ENCODE peak calls at places on chromosome 13, in eight cellular contexts. One of them, this sample, is unnamed.
A peak's percentile ranks its signal among the peaks of the same experiment; 100 is the strongest.

GRCh38 chr13:44188257-44188656 is 185.4 kb upstream of the SERP2 start:
- DNase-seq in dorsolateral prefrontal cortex: no peak
- DNase-seq in mesendoderm: peak; percentile 29
- DNase-seq in colonic mucosa: no peak
- DNase-seq in adrenal gland: no peak
- DNase-seq in CD4-positive, alpha-beta T cell: no peak
- DNase-seq in hepatocyte: no peak
- DNase-seq in RWPE1: peak; percentile 92
- DNase-seq in this sample: peak; percentile 59

GRCh38 chr13:29505950-29506349 is 89.5 kb downstream of the SLC7A1 start:
- DNase-seq in dorsolateral prefrontal cortex: no peak
- DNase-seq in mesendoderm: no peak
- DNase-seq in colonic mucosa: no peak
- DNase-seq in adrenal gland: no peak
- DNase-seq in CD4-positive, alpha-beta T cell: no peak
- DNase-seq in hepatocyte: no peak
- DNase-seq in RWPE1: no peak
- DNase-seq in this sample: no peak

GRCh38 chr13:112814905-112815585 is 125.2 kb downstream of the ATP11A start:
- DNase-seq in dorsolateral prefrontal cortex: no peak
- DNase-seq in mesendoderm: no peak
- DNase-seq in colonic mucosa: no peak
- DNase-seq in adrenal gland: peak; percentile 92
- DNase-seq in CD4-positive, alpha-beta T cell: no peak
- DNase-seq in hepatocyte: no peak
- DNase-seq in RWPE1: no peak
- DNase-seq in this sample: peak; percentile 12

GRCh38 chr13:21668665-21669599 is 1.9 kb upstream of the FGF9 start:
- DNase-seq in dorsolateral prefrontal cortex: no peak
- DNase-seq in mesendoderm: peak; percentile 55
- DNase-seq in colonic mucosa: peak; percentile 51
- DNase-seq in adrenal gland: peak; percentile 79
- DNase-seq in CD4-positive, alpha-beta T cell: no peak
- DNase-seq in hepatocyte: peak; percentile 60
- DNase-seq in RWPE1: no peak
- DNase-seq in this sample: peak; percentile 7

GRCh38 chr13:22169473-22169872 is 498.6 kb downstream of the FGF9 start:
- DNase-seq in dorsolateral prefrontal cortex: no peak
- DNase-seq in mesendoderm: peak; percentile 84
- DNase-seq in colonic mucosa: no peak
- DNase-seq in adrenal gland: no peak
- DNase-seq in CD4-positive, alpha-beta T cell: no peak
- DNase-seq in hepatocyte: no peak
- DNase-seq in RWPE1: no peak
- DNase-seq in this sample: no peak

GRCh38 chr13:33280923-33281322 is 4.6 kb downstream of the STARD13 start:
- DNase-seq in dorsolateral prefrontal cortex: no peak
- DNase-seq in mesendoderm: no peak
- DNase-seq in colonic mucosa: no peak
- DNase-seq in adrenal gland: no peak
- DNase-seq in CD4-positive, alpha-beta T cell: no peak
- DNase-seq in hepatocyte: no peak
- DNase-seq in RWPE1: no peak
- DNase-seq in this sample: no peak

GRCh38 chr13:46374710-46375109 is 12.3 kb downstream of the RUBCNL start:
- DNase-seq in dorsolateral prefrontal cortex: no peak
- DNase-seq in mesendoderm: no peak
- DNase-seq in colonic mucosa: no peak
- DNase-seq in adrenal gland: no peak
- DNase-seq in CD4-positive, alpha-beta T cell: no peak
- DNase-seq in hepatocyte: no peak
- DNase-seq in RWPE1: no peak
- DNase-seq in this sample: no peak

GRCh38 chr13:106967391-106967790 is 399.5 kb upstream of the ARGLU1 start:
- DNase-seq in dorsolateral prefrontal cortex: no peak
- DNase-seq in mesendoderm: no peak
- DNase-seq in colonic mucosa: no peak
- DNase-seq in adrenal gland: no peak
- DNase-seq in CD4-positive, alpha-beta T cell: no peak
- DNase-seq in hepatocyte: no peak
- DNase-seq in RWPE1: no peak
- DNase-seq in this sample: no peak

GRCh38 chr13:99968521-99969367 is 2.8 kb downstream of the ZIC5 start:
- DNase-seq in dorsolateral prefrontal cortex: no peak
- DNase-seq in mesendoderm: peak; percentile 79
- DNase-seq in colonic mucosa: peak; percentile 58
- DNase-seq in adrenal gland: no peak
- DNase-seq in CD4-positive, alpha-beta T cell: no peak
- DNase-seq in hepatocyte: no peak
- DNase-seq in RWPE1: no peak
- DNase-seq in this sample: no peak

GRCh38 chr13:51246005-51246404 is 23.8 kb downstream of the FAM124A start:
- DNase-seq in dorsolateral prefrontal cortex: no peak
- DNase-seq in mesendoderm: no peak
- DNase-seq in colonic mucosa: no peak
- DNase-seq in adrenal gland: no peak
- DNase-seq in CD4-positive, alpha-beta T cell: no peak
- DNase-seq in hepatocyte: no peak
- DNase-seq in RWPE1: no peak
- DNase-seq in this sample: no peak

GRCh38 chr13:32390484-32390883 is 37.4 kb downstream of the N4BP2L1 start:
- DNase-seq in dorsolateral prefrontal cortex: no peak
- DNase-seq in mesendoderm: no peak
- DNase-seq in colonic mucosa: no peak
- DNase-seq in adrenal gland: no peak
- DNase-seq in CD4-positive, alpha-beta T cell: no peak
- DNase-seq in hepatocyte: no peak
- DNase-seq in RWPE1: no peak
- DNase-seq in this sample: no peak

GRCh38 chr13:52348081-52348480 is 57.9 kb downstream of the THSD1 start:
- DNase-seq in dorsolateral prefrontal cortex: no peak
- DNase-seq in mesendoderm: no peak
- DNase-seq in colonic mucosa: no peak
- DNase-seq in adrenal gland: no peak
- DNase-seq in CD4-positive, alpha-beta T cell: no peak
- DNase-seq in hepatocyte: no peak
- DNase-seq in RWPE1: peak; percentile 27
- DNase-seq in this sample: peak; percentile 82

GRCh38 chr13:40336228-40337221 is 329.9 kb downstream of the FOXO1 start:
- DNase-seq in dorsolateral prefrontal cortex: no peak
- DNase-seq in mesendoderm: no peak
- DNase-seq in colonic mucosa: peak; percentile 17
- DNase-seq in adrenal gland: no peak
- DNase-seq in CD4-positive, alpha-beta T cell: no peak
- DNase-seq in hepatocyte: peak; percentile 58
- DNase-seq in RWPE1: no peak
- DNase-seq in this sample: no peak

DNA sequence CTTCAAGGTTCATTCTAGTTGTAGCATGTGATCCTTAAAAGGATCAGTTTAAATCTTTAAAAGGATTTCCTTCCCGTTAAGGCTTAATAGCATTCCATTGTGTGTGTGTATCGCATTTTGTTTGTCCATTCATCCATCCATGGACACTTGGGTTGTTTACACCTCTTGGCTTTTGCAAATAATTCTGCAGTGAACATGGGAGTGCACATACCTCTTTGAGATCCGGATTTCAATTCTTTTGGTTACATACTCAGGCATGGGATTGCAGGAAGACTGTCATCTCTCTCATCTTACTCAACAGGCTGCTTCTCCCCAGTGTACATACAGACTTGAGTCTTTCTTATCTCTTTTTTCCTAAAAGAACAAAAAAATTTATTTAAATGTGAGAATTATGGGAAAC is 1.2 kb downstream of the RNF113B start:
- DNase-seq in dorsolateral prefrontal cortex: no peak
- DNase-seq in mesendoderm: no peak
- DNase-seq in colonic mucosa: no peak
- DNase-seq in adrenal gland: no peak
- DNase-seq in CD4-positive, alpha-beta T cell: no peak
- DNase-seq in hepatocyte: no peak
- DNase-seq in RWPE1: no peak
- DNase-seq in this sample: no peak
- H3K27ac ChIP-seq in dorsolateral prefrontal cortex: no peak overlapping the region
- H3K27ac ChIP-seq in mesendoderm: no peak overlapping the region
- H3K27ac ChIP-seq in colonic mucosa: no peak overlapping the region
- H3K27ac ChIP-seq in adrenal gland: no peak overlapping the region
- H3K27ac ChIP-seq in CD4-positive, alpha-beta T cell: no peak overlapping the region
- H3K27ac ChIP-seq in hepatocyte: no peak overlapping the region
- H3K27ac ChIP-seq in RWPE1: no peak overlapping the region
- H3K27ac ChIP-seq in this sample: no peak overlapping the region

GRCh38 chr13:110873639-110874507 is 41.0 kb downstream of the ANKRD10 start:
- DNase-seq in dorsolateral prefrontal cortex: no peak
- DNase-seq in mesendoderm: no peak
- DNase-seq in colonic mucosa: no peak
- DNase-seq in adrenal gland: no peak
- DNase-seq in CD4-positive, alpha-beta T cell: no peak
- DNase-seq in hepatocyte: no peak
- DNase-seq in RWPE1: no peak
- DNase-seq in this sample: no peak

GRCh38 chr13:110872768-110873638 is 41.9 kb downstream of the ANKRD10 start:
- DNase-seq in dorsolateral prefrontal cortex: no peak
- DNase-seq in mesendoderm: no peak
- DNase-seq in colonic mucosa: no peak
- DNase-seq in adrenal gland: no peak
- DNase-seq in CD4-positive, alpha-beta T cell: no peak
- DNase-seq in hepatocyte: no peak
- DNase-seq in RWPE1: no peak
- DNase-seq in this sample: no peak

GRCh38 chr13:110869805-110870706 is 44.8 kb downstream of the ANKRD10 start:
- DNase-seq in dorsolateral prefrontal cortex: peak; percentile 69
- DNase-seq in mesendoderm: peak; percentile 89
- DNase-seq in colonic mucosa: peak; percentile 79
- DNase-seq in adrenal gland: peak; percentile 99
- DNase-seq in CD4-positive, alpha-beta T cell: no peak
- DNase-seq in hepatocyte: peak; percentile 91
- DNase-seq in RWPE1: peak; percentile 96
- DNase-seq in this sample: peak; percentile 100

GRCh38 chr13:110874508-110874960 is 40.3 kb downstream of the ANKRD10 start:
- DNase-seq in dorsolateral prefrontal cortex: peak; percentile 86
- DNase-seq in mesendoderm: peak; percentile 76
- DNase-seq in colonic mucosa: peak; percentile 94
- DNase-seq in adrenal gland: peak; percentile 93
- DNase-seq in CD4-positive, alpha-beta T cell: peak; percentile 47
- DNase-seq in hepatocyte: peak; percentile 87
- DNase-seq in RWPE1: peak; percentile 87
- DNase-seq in this sample: peak; percentile 60

GRCh38 chr13:110872034-110872767 is 42.7 kb downstream of the ANKRD10 start:
- DNase-seq in dorsolateral prefrontal cortex: no peak
- DNase-seq in mesendoderm: no peak
- DNase-seq in colonic mucosa: no peak
- DNase-seq in adrenal gland: no peak
- DNase-seq in CD4-positive, alpha-beta T cell: no peak
- DNase-seq in hepatocyte: no peak
- DNase-seq in RWPE1: no peak
- DNase-seq in this sample: no peak
- H3K27ac ChIP-seq in dorsolateral prefrontal cortex: no peak overlapping the region
- H3K27ac ChIP-seq in mesendoderm: no peak overlapping the region
- H3K27ac ChIP-seq in colonic mucosa: no peak overlapping the region
- H3K27ac ChIP-seq in adrenal gland: no peak overlapping the region
- H3K27ac ChIP-seq in CD4-positive, alpha-beta T cell: no peak overlapping the region
- H3K27ac ChIP-seq in hepatocyte: peak overlapping the region; percentile 84
- H3K27ac ChIP-seq in RWPE1: peak overlapping the region; percentile 9
- H3K27ac ChIP-seq in this sample: no peak overlapping the region

DNA sequence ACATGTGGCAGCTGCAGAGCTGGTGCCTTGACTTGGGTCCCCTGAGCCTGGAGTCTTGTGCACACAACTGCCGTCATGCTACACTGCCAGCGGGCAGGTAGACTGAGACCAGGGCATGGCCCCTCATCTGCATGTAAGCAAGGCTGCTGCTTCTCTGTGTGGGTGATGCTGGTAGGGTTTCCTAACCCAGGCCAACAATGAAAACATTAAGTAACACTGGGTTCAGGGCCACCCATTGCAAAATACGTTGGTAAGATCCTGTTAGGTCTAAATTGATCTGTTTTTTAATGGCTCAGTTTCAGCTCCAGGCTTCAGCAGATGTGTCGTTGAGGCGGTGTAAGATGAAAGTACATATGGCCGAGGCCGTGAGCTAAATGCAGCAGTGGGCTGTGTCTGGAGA is 383.4 kb downstream of the IRS2 start:
- DNase-seq in dorsolateral prefrontal cortex: no peak
- DNase-seq in mesendoderm: no peak
- DNase-seq in colonic mucosa: no peak
- DNase-seq in adrenal gland: no peak
- DNase-seq in CD4-positive, alpha-beta T cell: no peak
- DNase-seq in hepatocyte: no peak
- DNase-seq in RWPE1: no peak
- DNase-seq in this sample: no peak
- H3K27ac ChIP-seq in dorsolateral prefrontal cortex: no peak overlapping the region
- H3K27ac ChIP-seq in mesendoderm: no peak overlapping the region
- H3K27ac ChIP-seq in colonic mucosa: no peak overlapping the region
- H3K27ac ChIP-seq in adrenal gland: no peak overlapping the region
- H3K27ac ChIP-seq in CD4-positive, alpha-beta T cell: no peak overlapping the region
- H3K27ac ChIP-seq in hepatocyte: no peak overlapping the region
- H3K27ac ChIP-seq in RWPE1: no peak overlapping the region
- H3K27ac ChIP-seq in this sample: no peak overlapping the region

GRCh38 chr13:98915563-98916348 is 62.1 kb downstream of the DOCK9 start:
- DNase-seq in dorsolateral prefrontal cortex: no peak
- DNase-seq in mesendoderm: no peak
- DNase-seq in colonic mucosa: no peak
- DNase-seq in adrenal gland: no peak
- DNase-seq in CD4-positive, alpha-beta T cell: no peak
- DNase-seq in hepatocyte: no peak
- DNase-seq in RWPE1: no peak
- DNase-seq in this sample: no peak

GRCh38 chr13:98912846-98913245 is 65.0 kb downstream of the DOCK9 start:
- DNase-seq in dorsolateral prefrontal cortex: no peak
- DNase-seq in mesendoderm: no peak
- DNase-seq in colonic mucosa: no peak
- DNase-seq in adrenal gland: no peak
- DNase-seq in CD4-positive, alpha-beta T cell: no peak
- DNase-seq in hepatocyte: no peak
- DNase-seq in RWPE1: no peak
- DNase-seq in this sample: no peak

GRCh38 chr13:98909016-98909415 is 68.8 kb downstream of the DOCK9 start:
- DNase-seq in dorsolateral prefrontal cortex: no peak
- DNase-seq in mesendoderm: no peak
- DNase-seq in colonic mucosa: no peak
- DNase-seq in adrenal gland: no peak
- DNase-seq in CD4-positive, alpha-beta T cell: no peak
- DNase-seq in hepatocyte: no peak
- DNase-seq in RWPE1: peak; percentile 56
- DNase-seq in this sample: peak; percentile 24

GRCh38 chr13:98906746-98907502 is 70.9 kb downstream of the DOCK9 start:
- DNase-seq in dorsolateral prefrontal cortex: no peak
- DNase-seq in mesendoderm: no peak
- DNase-seq in colonic mucosa: no peak
- DNase-seq in adrenal gland: no peak
- DNase-seq in CD4-positive, alpha-beta T cell: no peak
- DNase-seq in hepatocyte: no peak
- DNase-seq in RWPE1: no peak
- DNase-seq in this sample: no peak

DNA sequence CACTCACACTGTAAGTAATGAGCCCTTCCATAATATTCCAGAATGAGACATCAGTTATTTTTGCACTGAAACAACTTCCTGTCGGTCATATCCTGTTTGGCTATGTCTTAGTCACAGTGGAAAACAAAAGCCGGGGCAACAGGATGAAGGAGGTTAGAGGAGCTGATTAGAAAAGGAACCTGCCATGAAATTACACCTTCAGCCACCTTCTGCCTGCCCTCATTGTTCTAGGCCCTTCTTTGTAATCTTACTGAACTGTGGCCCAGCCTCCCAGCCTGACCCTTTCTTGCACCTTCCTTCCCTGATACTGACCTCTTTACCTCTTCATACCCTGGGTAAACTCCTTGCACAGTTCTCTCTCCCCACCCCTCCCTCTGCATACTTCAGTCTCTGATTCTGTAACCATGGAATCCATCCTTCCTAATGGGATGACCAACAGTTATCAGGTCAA is 67.3 kb downstream of the DOCK9 start:
- DNase-seq in dorsolateral prefrontal cortex: no peak
- DNase-seq in mesendoderm: peak; percentile 67
- DNase-seq in colonic mucosa: no peak
- DNase-seq in adrenal gland: peak; percentile 16
- DNase-seq in CD4-positive, alpha-beta T cell: no peak
- DNase-seq in hepatocyte: no peak
- DNase-seq in RWPE1: peak; percentile 71
- DNase-seq in this sample: peak; percentile 80
- H3K27ac ChIP-seq in dorsolateral prefrontal cortex: peak overlapping the region; percentile 45
- H3K27ac ChIP-seq in mesendoderm: no peak overlapping the region
- H3K27ac ChIP-seq in colonic mucosa: no peak overlapping the region
- H3K27ac ChIP-seq in adrenal gland: no peak overlapping the region
- H3K27ac ChIP-seq in CD4-positive, alpha-beta T cell: no peak overlapping the region
- H3K27ac ChIP-seq in hepatocyte: no peak overlapping the region
- H3K27ac ChIP-seq in RWPE1: peak overlapping the region; percentile 34
- H3K27ac ChIP-seq in this sample: peak overlapping the region; percentile 81

This sample was measured in brain microvascular endothelial cell.